ENCODE peak calls at places on chromosomes 3 and 15, in ten cellular contexts. One of them, this sample, is unnamed.
A peak's percentile ranks its signal among the peaks of the same experiment; 100 is the strongest.

GRCh38 chr3:106850429-106850828 is 526.8 kb upstream of the CCDC54 start:
- DNase-seq in AG08395: peak; percentile 29
- DNase-seq in left ventricle myocardium superior: no peak
- DNase-seq in NCI-H2081: no peak
- DNase-seq in putamen: no peak
- DNase-seq in NCI-H748 treated with DMSO at 0.1 percent for 48 hours: no peak
- DNase-seq in GM20000: no peak
- DNase-seq in stimulated activated CD4-positive, alpha-beta T cell treated with anti-CD3 and anti-CD28 coated beads, Interleukin-1b, Interleukin-23, amount 100 ng/mL, for 24 hours: no peak
- DNase-seq in fibroblast of pulmonary artery: peak; percentile 34
- DNase-seq in AG20443: peak; percentile 64
- DNase-seq in this sample: no peak

GRCh38 chr3:41267975-41268640 is 68.8 kb downstream of the CTNNB1 start:
- DNase-seq in fibroblast of pulmonary artery: peak; percentile 94
- DNase-seq in putamen: no peak
- DNase-seq in GM20000: no peak
- DNase-seq in stimulated activated CD4-positive, alpha-beta T cell treated with anti-CD3 and anti-CD28 coated beads, Interleukin-1b, Interleukin-23, amount 100 ng/mL, for 24 hours: no peak
- DNase-seq in left ventricle myocardium superior: no peak
- DNase-seq in AG20443: peak; percentile 84
- DNase-seq in NCI-H2081: no peak
- DNase-seq in AG08395: peak; percentile 88
- DNase-seq in NCI-H748 treated with DMSO at 0.1 percent for 48 hours: no peak
- DNase-seq in this sample: no peak

GRCh38 chr15:33194237-33194636 is 277 bp downstream of the FMN1 start:
- DNase-seq in AG20443: peak; percentile 15
- DNase-seq in fibroblast of pulmonary artery: no peak
- DNase-seq in left ventricle myocardium superior: no peak
- DNase-seq in putamen: peak; percentile 21
- DNase-seq in AG08395: no peak
- DNase-seq in stimulated activated CD4-positive, alpha-beta T cell treated with anti-CD3 and anti-CD28 coated beads, Interleukin-1b, Interleukin-23, amount 100 ng/mL, for 24 hours: no peak
- DNase-seq in NCI-H748 treated with DMSO at 0.1 percent for 48 hours: peak; percentile 26
- DNase-seq in NCI-H2081: no peak
- DNase-seq in GM20000: no peak
- DNase-seq in this sample: peak; percentile 51

GRCh38 chr3:157175678-157176077 is 15.7 kb upstream of the CCNL1 start:
- DNase-seq in NCI-H2081: no peak
- DNase-seq in NCI-H748 treated with DMSO at 0.1 percent for 48 hours: no peak
- DNase-seq in GM20000: peak; percentile 65
- DNase-seq in putamen: peak; percentile 23
- DNase-seq in left ventricle myocardium superior: peak; percentile 44
- DNase-seq in AG20443: peak; percentile 46
- DNase-seq in AG08395: no peak
- DNase-seq in fibroblast of pulmonary artery: no peak
- DNase-seq in stimulated activated CD4-positive, alpha-beta T cell treated with anti-CD3 and anti-CD28 coated beads, Interleukin-1b, Interleukin-23, amount 100 ng/mL, for 24 hours: no peak
- DNase-seq in this sample: no peak

GRCh38 chr3:43996379-43997301 is 245.0 kb upstream of the TOPAZ1 start:
- DNase-seq in GM20000: peak; percentile 72
- DNase-seq in fibroblast of pulmonary artery: peak; percentile 16
- DNase-seq in AG20443: peak; percentile 64
- DNase-seq in putamen: no peak
- DNase-seq in stimulated activated CD4-positive, alpha-beta T cell treated with anti-CD3 and anti-CD28 coated beads, Interleukin-1b, Interleukin-23, amount 100 ng/mL, for 24 hours: no peak
- DNase-seq in NCI-H2081: peak; percentile 58
- DNase-seq in NCI-H748 treated with DMSO at 0.1 percent for 48 hours: peak; percentile 35
- DNase-seq in AG08395: peak; percentile 49
- DNase-seq in left ventricle myocardium superior: no peak
- DNase-seq in this sample: no peak

GRCh38 chr3:48403533-48404439 is 26.1 kb downstream of the PLXNB1 start:
- DNase-seq in left ventricle myocardium superior: no peak
- DNase-seq in GM20000: peak; percentile 3
- DNase-seq in AG08395: no peak
- DNase-seq in stimulated activated CD4-positive, alpha-beta T cell treated with anti-CD3 and anti-CD28 coated beads, Interleukin-1b, Interleukin-23, amount 100 ng/mL, for 24 hours: no peak
- DNase-seq in NCI-H748 treated with DMSO at 0.1 percent for 48 hours: no peak
- DNase-seq in AG20443: no peak
- DNase-seq in NCI-H2081: no peak
- DNase-seq in fibroblast of pulmonary artery: no peak
- DNase-seq in putamen: no peak
- DNase-seq in this sample: no peak

GRCh38 chr15:83203543-83203942 is 4.1 kb downstream of the HDGFL3 start:
- DNase-seq in NCI-H748 treated with DMSO at 0.1 percent for 48 hours: no peak
- DNase-seq in fibroblast of pulmonary artery: no peak
- DNase-seq in putamen: no peak
- DNase-seq in NCI-H2081: no peak
- DNase-seq in AG20443: no peak
- DNase-seq in left ventricle myocardium superior: no peak
- DNase-seq in AG08395: no peak
- DNase-seq in GM20000: no peak
- DNase-seq in stimulated activated CD4-positive, alpha-beta T cell treated with anti-CD3 and anti-CD28 coated beads, Interleukin-1b, Interleukin-23, amount 100 ng/mL, for 24 hours: no peak
- DNase-seq in this sample: no peak

GRCh38 chr3:66353530-66353929 is 132.7 kb downstream of the SLC25A26 start:
- DNase-seq in fibroblast of pulmonary artery: peak; percentile 48
- DNase-seq in GM20000: no peak
- DNase-seq in putamen: no peak
- DNase-seq in left ventricle myocardium superior: no peak
- DNase-seq in NCI-H2081: no peak
- DNase-seq in AG20443: no peak
- DNase-seq in AG08395: no peak
- DNase-seq in stimulated activated CD4-positive, alpha-beta T cell treated with anti-CD3 and anti-CD28 coated beads, Interleukin-1b, Interleukin-23, amount 100 ng/mL, for 24 hours: no peak
- DNase-seq in NCI-H748 treated with DMSO at 0.1 percent for 48 hours: no peak
- DNase-seq in this sample: no peak

GRCh38 chr3:57752307-57752706 is 3.8 kb upstream of the SLMAP start:
- DNase-seq in AG20443: no peak
- DNase-seq in NCI-H748 treated with DMSO at 0.1 percent for 48 hours: no peak
- DNase-seq in stimulated activated CD4-positive, alpha-beta T cell treated with anti-CD3 and anti-CD28 coated beads, Interleukin-1b, Interleukin-23, amount 100 ng/mL, for 24 hours: no peak
- DNase-seq in putamen: no peak
- DNase-seq in GM20000: no peak
- DNase-seq in AG08395: no peak
- DNase-seq in left ventricle myocardium superior: no peak
- DNase-seq in NCI-H2081: no peak
- DNase-seq in fibroblast of pulmonary artery: peak; percentile 28
- DNase-seq in this sample: no peak

GRCh38 chr15:69451951-69452701 is 492 bp upstream of the RPLP1 start:
- DNase-seq in AG08395: peak; percentile 8
- DNase-seq in left ventricle myocardium superior: no peak
- DNase-seq in GM20000: no peak
- DNase-seq in fibroblast of pulmonary artery: peak; percentile 57
- DNase-seq in stimulated activated CD4-positive, alpha-beta T cell treated with anti-CD3 and anti-CD28 coated beads, Interleukin-1b, Interleukin-23, amount 100 ng/mL, for 24 hours: no peak
- DNase-seq in putamen: no peak
- DNase-seq in AG20443: no peak
- DNase-seq in NCI-H748 treated with DMSO at 0.1 percent for 48 hours: no peak
- DNase-seq in NCI-H2081: peak; percentile 57
- DNase-seq in this sample: peak; percentile 57

GRCh38 chr3:195238626-195239118 is 32.3 kb downstream of the XXYLT1 start:
- DNase-seq in fibroblast of pulmonary artery: peak; percentile 67
- DNase-seq in AG20443: peak; percentile 47
- DNase-seq in putamen: no peak
- DNase-seq in GM20000: no peak
- DNase-seq in NCI-H748 treated with DMSO at 0.1 percent for 48 hours: no peak
- DNase-seq in AG08395: peak; percentile 60
- DNase-seq in NCI-H2081: no peak
- DNase-seq in left ventricle myocardium superior: no peak
- DNase-seq in stimulated activated CD4-positive, alpha-beta T cell treated with anti-CD3 and anti-CD28 coated beads, Interleukin-1b, Interleukin-23, amount 100 ng/mL, for 24 hours: no peak
- DNase-seq in this sample: peak; percentile 53

GRCh38 chr3:21729888-21730459 is 21.0 kb downstream of the ZNF385D start:
- DNase-seq in left ventricle myocardium superior: no peak
- DNase-seq in AG08395: peak; percentile 82
- DNase-seq in fibroblast of pulmonary artery: peak; percentile 44
- DNase-seq in putamen: no peak
- DNase-seq in GM20000: no peak
- DNase-seq in NCI-H748 treated with DMSO at 0.1 percent for 48 hours: no peak
- DNase-seq in stimulated activated CD4-positive, alpha-beta T cell treated with anti-CD3 and anti-CD28 coated beads, Interleukin-1b, Interleukin-23, amount 100 ng/mL, for 24 hours: no peak
- DNase-seq in NCI-H2081: no peak
- DNase-seq in AG20443: peak; percentile 58
- DNase-seq in this sample: no peak

GRCh38 chr3:180678231-180678630 is 1.1 kb downstream of the CCDC39 start:
- DNase-seq in putamen: no peak
- DNase-seq in NCI-H748 treated with DMSO at 0.1 percent for 48 hours: no peak
- DNase-seq in AG20443: no peak
- DNase-seq in GM20000: no peak
- DNase-seq in NCI-H2081: no peak
- DNase-seq in left ventricle myocardium superior: no peak
- DNase-seq in AG08395: no peak
- DNase-seq in fibroblast of pulmonary artery: no peak
- DNase-seq in stimulated activated CD4-positive, alpha-beta T cell treated with anti-CD3 and anti-CD28 coated beads, Interleukin-1b, Interleukin-23, amount 100 ng/mL, for 24 hours: no peak
- DNase-seq in this sample: no peak

GRCh38 chr15:98905981-98906711 is 101.4 kb downstream of the PGPEP1L start:
- DNase-seq in stimulated activated CD4-positive, alpha-beta T cell treated with anti-CD3 and anti-CD28 coated beads, Interleukin-1b, Interleukin-23, amount 100 ng/mL, for 24 hours: no peak
- DNase-seq in GM20000: no peak
- DNase-seq in putamen: no peak
- DNase-seq in AG08395: no peak
- DNase-seq in NCI-H748 treated with DMSO at 0.1 percent for 48 hours: no peak
- DNase-seq in fibroblast of pulmonary artery: peak; percentile 33
- DNase-seq in left ventricle myocardium superior: no peak
- DNase-seq in NCI-H2081: no peak
- DNase-seq in AG20443: no peak
- DNase-seq in this sample: no peak

GRCh38 chr3:69120879-69121464 is 1.4 kb downstream of the LMOD3 start:
- DNase-seq in stimulated activated CD4-positive, alpha-beta T cell treated with anti-CD3 and anti-CD28 coated beads, Interleukin-1b, Interleukin-23, amount 100 ng/mL, for 24 hours: peak; percentile 76
- DNase-seq in fibroblast of pulmonary artery: peak; percentile 86
- DNase-seq in AG08395: peak; percentile 66
- DNase-seq in left ventricle myocardium superior: no peak
- DNase-seq in NCI-H748 treated with DMSO at 0.1 percent for 48 hours: peak; percentile 26
- DNase-seq in NCI-H2081: peak; percentile 69
- DNase-seq in putamen: peak; percentile 79
- DNase-seq in AG20443: peak; percentile 48
- DNase-seq in GM20000: peak; percentile 48
- DNase-seq in this sample: no peak